ENCODE peak calls at places on chromosome 4, in four cellular contexts. One of them, this sample, is unnamed.

GRCh38 chr4:109294006-109294405 is 8.5 kb downstream of the COL25A1 start:
- DNase-seq in cardiac muscle cell: peak
- DNase-seq in ascending aorta: no peak
- DNase-seq in mammary epithelial cell: no peak
- DNase-seq in this sample: no peak

GRCh38 chr4:169158046-169158445 is 112.7 kb downstream of the SH3RF1 start:
- DNase-seq in cardiac muscle cell: no peak
- DNase-seq in ascending aorta: no peak
- DNase-seq in mammary epithelial cell: no peak
- DNase-seq in this sample: no peak

GRCh38 chr4:148982200-148982599 is 540.0 kb upstream of the NR3C2 start:
- DNase-seq in cardiac muscle cell: no peak
- DNase-seq in ascending aorta: no peak
- DNase-seq in mammary epithelial cell: no peak
- DNase-seq in this sample: no peak

GRCh38 chr4:183816882-183817509 is 88.1 kb upstream of the STOX2 start:
- DNase-seq in cardiac muscle cell: no peak
- DNase-seq in ascending aorta: no peak
- DNase-seq in mammary epithelial cell: no peak
- DNase-seq in this sample: no peak

GRCh38 chr4:78377555-78377954 is 174.0 kb upstream of the ANXA3 start:
- DNase-seq in cardiac muscle cell: no peak
- DNase-seq in ascending aorta: no peak
- DNase-seq in mammary epithelial cell: no peak
- DNase-seq in this sample: no peak

GRCh38 chr4:33649015-33649414 is 2595.3 kb downstream of the ARAP2 start:
- DNase-seq in cardiac muscle cell: peak
- DNase-seq in ascending aorta: no peak
- DNase-seq in mammary epithelial cell: peak
- DNase-seq in this sample: no peak

GRCh38 chr4:158941321-158941720 is 161.6 kb upstream of the RAPGEF2 start:
- DNase-seq in cardiac muscle cell: no peak
- DNase-seq in ascending aorta: no peak
- DNase-seq in mammary epithelial cell: no peak
- DNase-seq in this sample: no peak

GRCh38 chr4:185134176-185134869 is 8.7 kb upstream of the SLC25A4 start:
- DNase-seq in cardiac muscle cell: peak
- DNase-seq in ascending aorta: no peak
- DNase-seq in mammary epithelial cell: peak
- DNase-seq in this sample: no peak

DNA sequence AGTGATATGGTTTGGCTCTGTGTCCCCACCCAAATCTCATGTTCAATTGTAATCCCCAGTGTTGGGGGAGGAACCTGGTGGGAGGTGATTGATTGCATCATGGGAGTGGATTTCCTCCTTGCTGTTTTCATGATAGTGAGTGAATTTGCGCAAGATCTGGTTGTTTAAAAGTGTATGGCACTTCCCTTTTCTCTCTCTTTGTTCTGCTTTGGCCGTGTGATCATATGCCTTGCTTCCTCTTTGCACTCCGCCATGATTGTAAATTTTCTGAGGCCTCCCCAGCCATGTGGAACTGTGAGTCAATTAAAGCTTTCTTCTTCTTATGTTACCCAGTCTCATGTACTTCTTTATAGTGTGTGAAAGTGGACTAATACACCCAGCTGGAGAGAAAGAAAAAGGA is 113.0 kb upstream of the AADAT start:
- DNase-seq in cardiac muscle cell: no peak
- DNase-seq in ascending aorta: no peak
- DNase-seq in mammary epithelial cell: no peak
- DNase-seq in this sample: no peak
- H3K27ac ChIP-seq in cardiac muscle cell: no peak
- H3K27ac ChIP-seq in ascending aorta: no peak
- H3K27ac ChIP-seq in mammary epithelial cell: no peak
- H3K27ac ChIP-seq in this sample: no peak

GRCh38 chr4:55736605-55737183 is 82.9 kb upstream of the EXOC1L start:
- DNase-seq in cardiac muscle cell: peak
- DNase-seq in ascending aorta: no peak
- DNase-seq in mammary epithelial cell: no peak
- DNase-seq in this sample: no peak
- H3K4me3 ChIP-seq in cardiac muscle cell: no peak
- H3K4me3 ChIP-seq in ascending aorta: no peak
- H3K4me3 ChIP-seq in mammary epithelial cell: no peak
- H3K4me3 ChIP-seq in this sample: no peak

DNA sequence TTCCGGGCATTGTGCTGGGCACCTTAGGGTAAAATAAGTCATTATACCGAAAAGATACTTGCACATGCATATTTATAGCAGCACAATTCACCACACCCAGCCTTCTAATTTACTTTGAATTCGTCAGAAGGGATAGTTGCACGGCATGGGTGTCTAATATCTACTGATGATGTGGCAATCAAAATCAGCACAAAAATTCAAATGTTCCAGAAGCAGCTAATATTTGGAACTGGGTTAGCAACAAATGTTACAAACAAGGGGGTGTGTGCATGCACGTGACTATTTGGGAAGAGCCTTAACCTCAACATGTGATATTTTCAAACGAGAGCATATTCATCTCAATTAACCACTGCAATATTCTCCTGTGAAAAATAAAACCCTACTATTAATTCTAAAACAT is 79.7 kb upstream of the PRSS48 start:
- DNase-seq in cardiac muscle cell: peak
- DNase-seq in ascending aorta: no peak
- DNase-seq in mammary epithelial cell: no peak
- DNase-seq in this sample: no peak
- H3K27ac ChIP-seq in cardiac muscle cell: no peak
- H3K27ac ChIP-seq in ascending aorta: no peak
- H3K27ac ChIP-seq in mammary epithelial cell: no peak
- H3K27ac ChIP-seq in this sample: no peak

DNA sequence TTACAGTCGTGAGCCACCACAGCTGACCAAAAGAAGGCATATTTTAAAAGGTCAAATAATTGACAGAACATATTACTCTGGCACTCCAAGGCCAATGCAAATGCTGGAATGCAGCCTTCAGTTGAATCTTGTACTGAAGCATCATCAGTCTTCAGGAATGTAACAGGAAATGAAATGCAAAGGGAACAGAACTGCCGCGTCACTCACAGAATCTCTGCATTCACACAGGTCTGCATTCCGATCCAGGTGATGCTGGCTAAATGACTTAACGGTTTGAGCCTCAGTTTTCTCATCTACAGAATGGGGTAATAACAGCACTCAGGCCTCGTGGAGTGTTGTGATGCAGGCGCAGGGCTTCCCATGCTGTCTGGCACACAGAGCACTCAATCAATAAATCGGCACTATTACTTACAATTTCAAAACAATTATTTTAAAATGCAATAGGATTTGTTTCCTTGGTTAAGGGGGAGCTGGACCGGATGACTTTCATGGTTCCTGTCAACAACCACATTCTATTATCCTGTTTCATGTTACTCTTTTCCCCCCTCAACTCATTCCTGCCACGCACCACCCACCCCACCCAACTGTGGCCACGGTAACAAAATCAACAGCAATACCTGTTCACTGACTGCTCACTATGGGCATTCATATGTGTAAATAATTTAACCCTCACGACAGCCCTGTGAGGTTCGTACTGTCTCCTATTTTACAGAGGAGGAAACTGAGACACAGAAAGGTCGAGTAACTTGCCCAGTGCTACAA is 32.5 kb downstream of the IGFBP7 start:
- DNase-seq in cardiac muscle cell: peak
- DNase-seq in ascending aorta: no peak
- DNase-seq in mammary epithelial cell: peak
- DNase-seq in this sample: no peak
- H3K4me3 ChIP-seq in cardiac muscle cell: no peak
- H3K4me3 ChIP-seq in ascending aorta: peak
- H3K4me3 ChIP-seq in mammary epithelial cell: no peak
- H3K4me3 ChIP-seq in this sample: no peak

DNA sequence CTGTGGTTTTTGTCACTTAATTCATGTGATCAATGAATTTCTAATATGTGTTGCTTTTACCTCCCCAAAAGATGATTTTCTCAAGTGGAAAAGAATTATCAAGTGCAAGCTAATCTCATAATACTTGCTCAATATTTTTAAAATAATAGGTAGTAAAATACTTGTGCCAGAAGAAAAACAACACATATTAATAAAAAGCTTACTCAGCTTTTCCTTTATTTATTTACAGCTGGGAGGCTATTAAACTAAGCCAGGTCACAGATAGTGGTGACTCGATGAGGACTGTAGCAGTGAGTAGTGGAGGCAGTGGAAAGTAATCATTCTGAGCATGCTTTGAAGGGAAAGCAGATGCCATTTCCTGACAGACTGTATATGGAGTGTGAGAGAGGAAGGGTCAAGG is 96.1 kb downstream of the PRDM5 start:
- DNase-seq in cardiac muscle cell: no peak
- DNase-seq in ascending aorta: no peak
- DNase-seq in mammary epithelial cell: no peak
- DNase-seq in this sample: no peak
- H3K27ac ChIP-seq in cardiac muscle cell: no peak
- H3K27ac ChIP-seq in ascending aorta: no peak
- H3K27ac ChIP-seq in mammary epithelial cell: no peak
- H3K27ac ChIP-seq in this sample: no peak

GRCh38 chr4:119035941-119036737 is 99.5 kb upstream of the MYOZ2 start:
- DNase-seq in cardiac muscle cell: no peak
- DNase-seq in ascending aorta: no peak
- DNase-seq in mammary epithelial cell: no peak
- DNase-seq in this sample: no peak
- H3K4me3 ChIP-seq in cardiac muscle cell: no peak
- H3K4me3 ChIP-seq in ascending aorta: no peak
- H3K4me3 ChIP-seq in mammary epithelial cell: no peak
- H3K4me3 ChIP-seq in this sample: no peak

GRCh38 chr4:15965325-15965724 is 2.4 kb upstream of the FGFBP2 start:
- DNase-seq in cardiac muscle cell: no peak
- DNase-seq in ascending aorta: no peak
- DNase-seq in mammary epithelial cell: no peak
- DNase-seq in this sample: no peak

GRCh38 chr4:15976456-15977096 is 13.6 kb upstream of the FGFBP2 start:
- DNase-seq in cardiac muscle cell: peak
- DNase-seq in ascending aorta: no peak
- DNase-seq in mammary epithelial cell: no peak
- DNase-seq in this sample: no peak

DNA sequence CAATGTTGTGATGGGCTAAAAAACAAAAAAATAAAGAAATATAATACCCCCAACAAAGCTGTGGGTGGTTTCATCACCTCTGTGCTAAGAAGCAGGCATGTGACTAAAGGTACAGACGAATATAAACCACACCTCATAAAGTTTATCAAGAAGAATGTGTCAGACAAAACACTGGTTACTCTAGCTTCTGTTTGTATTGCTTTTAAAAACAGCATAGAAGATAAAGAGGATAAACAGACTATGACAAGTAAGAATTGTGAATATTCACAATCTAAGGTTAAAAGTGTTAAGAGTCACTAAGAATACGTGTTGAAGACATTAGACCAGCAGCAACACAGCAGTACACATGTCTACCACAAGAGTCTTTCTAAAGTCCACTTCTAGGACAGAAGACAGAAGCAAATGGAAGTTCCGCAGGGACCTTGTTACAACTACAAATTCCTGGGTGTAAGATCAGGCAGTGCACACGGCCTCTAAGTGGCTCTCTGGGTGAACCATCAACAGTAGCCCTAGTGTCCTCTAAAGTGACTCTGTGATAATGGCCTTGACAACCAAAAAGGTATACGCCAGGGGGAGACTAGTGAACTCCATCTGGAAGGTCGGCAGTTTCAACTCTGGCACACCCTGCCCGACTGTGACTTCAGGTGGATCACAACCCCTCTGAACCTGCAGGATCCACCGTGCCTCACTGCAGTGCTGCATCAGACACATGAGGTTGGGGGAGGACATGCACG is 8.3 kb upstream of the FGFBP2 start:
- DNase-seq in cardiac muscle cell: no peak
- DNase-seq in ascending aorta: no peak
- DNase-seq in mammary epithelial cell: no peak
- DNase-seq in this sample: no peak
- H3K27ac ChIP-seq in cardiac muscle cell: no peak
- H3K27ac ChIP-seq in ascending aorta: no peak
- H3K27ac ChIP-seq in mammary epithelial cell: no peak
- H3K27ac ChIP-seq in this sample: no peak

GRCh38 chr4:99966692-99967091 is 16.6 kb upstream of the H2AZ1 start:
- DNase-seq in cardiac muscle cell: no peak
- DNase-seq in ascending aorta: no peak
- DNase-seq in mammary epithelial cell: no peak
- DNase-seq in this sample: no peak

GRCh38 chr4:99960648-99961047 is 10.6 kb upstream of the H2AZ1 start:
- DNase-seq in cardiac muscle cell: no peak
- DNase-seq in ascending aorta: no peak
- DNase-seq in mammary epithelial cell: no peak
- DNase-seq in this sample: no peak

GRCh38 chr4:99968330-99968729 is 18.3 kb upstream of the H2AZ1 start:
- DNase-seq in cardiac muscle cell: peak
- DNase-seq in ascending aorta: no peak
- DNase-seq in mammary epithelial cell: peak
- DNase-seq in this sample: no peak

GRCh38 chr4:99965173-99965572 is 15.1 kb upstream of the H2AZ1 start:
- DNase-seq in cardiac muscle cell: no peak
- DNase-seq in ascending aorta: no peak
- DNase-seq in mammary epithelial cell: no peak
- DNase-seq in this sample: no peak

GRCh38 chr4:99965674-99966350 is 15.7 kb upstream of the H2AZ1 start:
- DNase-seq in cardiac muscle cell: no peak
- DNase-seq in ascending aorta: no peak
- DNase-seq in mammary epithelial cell: no peak
- DNase-seq in this sample: no peak
- H3K4me3 ChIP-seq in cardiac muscle cell: no peak
- H3K4me3 ChIP-seq in ascending aorta: no peak
- H3K4me3 ChIP-seq in mammary epithelial cell: no peak
- H3K4me3 ChIP-seq in this sample: no peak

DNA sequence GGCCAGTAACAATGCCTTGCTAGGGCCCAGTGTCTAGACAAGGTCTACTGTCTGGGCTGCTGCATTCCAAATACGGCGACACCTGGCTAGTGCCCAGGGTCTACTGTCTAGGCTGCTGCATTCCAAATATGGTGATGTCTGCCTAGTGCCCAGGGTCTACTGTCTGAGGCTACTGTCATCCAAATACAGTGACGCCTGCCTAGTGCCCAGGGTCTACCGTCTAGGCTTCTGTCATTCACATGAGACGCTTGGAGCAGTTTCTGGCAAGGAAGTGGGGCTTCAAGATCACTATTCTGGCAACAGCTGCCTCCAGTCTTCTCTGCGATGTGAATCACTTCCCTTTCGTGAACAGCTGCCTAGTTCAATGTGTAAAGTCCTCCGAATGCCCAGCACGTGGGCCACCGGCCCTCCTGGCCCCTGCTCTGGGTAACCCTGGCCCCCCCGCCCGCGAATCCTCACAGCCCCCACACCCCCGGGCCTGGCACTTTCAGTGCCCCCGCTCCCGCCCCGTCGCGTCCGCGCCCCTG is 12.7 kb downstream of the ACOX3 start:
- DNase-seq in cardiac muscle cell: peak
- DNase-seq in ascending aorta: no peak
- DNase-seq in mammary epithelial cell: peak
- DNase-seq in this sample: no peak
- H3K27ac ChIP-seq in cardiac muscle cell: peak
- H3K27ac ChIP-seq in ascending aorta: peak
- H3K27ac ChIP-seq in mammary epithelial cell: no peak
- H3K27ac ChIP-seq in this sample: peak

This sample was measured in CD8-positive, alpha-beta memory T cell.